ENCODE peak calls at places on chromosomes 13 and 19, in seven cellular contexts. P is dorsolateral prefrontal cortex; J is RWPE2; Y is naive thymus-derived CD4-positive, alpha-beta T cell; A is stomach; O is ascending aorta; U is GM23248. Z is an unnamed sample.

GRCh38 chr13:106047859-106048258 is 487.6 kb downstream of the EFNB2 start:
- DNase-seq in O (no peak), Y (no peak), P (no peak), J (no peak), U (no peak), A (no peak), Z (no peak)

GRCh38 chr13:37144661-37145060 is 39.2 kb upstream of the CSNK1A1L start:
- DNase-seq in J (no peak), P (no peak), O (no peak), Y (no peak), U (peak), A (no peak), Z (no peak)

GRCh38 chr19:54464044-54464623 is 556 bp upstream of the LENG9 start:
- DNase-seq in Y (peak), J (peak), U (peak), P (peak), A (peak), O (peak), Z (peak)

GRCh38 chr13:70568571-70568970 is 460.3 kb upstream of the KLHL1 start:
- DNase-seq in O (no peak), U (peak), A (no peak), J (no peak), Y (no peak), P (no peak), Z (no peak)

GRCh38 chr13:48235100-48235813 is 2.3 kb downstream of the ITM2B start:
- DNase-seq in Y (peak), J (no peak), P (no peak), A (peak), O (no peak), U (peak), Z (no peak)

GRCh38 chr13:27280841-27281240 is 10.2 kb downstream of the RASL11A start:
- DNase-seq in A (no peak), U (no peak), Y (no peak), J (no peak), P (no peak), O (no peak), Z (no peak)

GRCh38 chr13:37369618-37370017 is 228.9 kb downstream of the POSTN start:
- DNase-seq in U (peak), A (no peak), O (no peak), J (no peak), Y (no peak), P (no peak), Z (no peak)

GRCh38 chr19:15144046-15144646 is 36.9 kb downstream of the SYDE1 start:
- DNase-seq in J (no peak), P (no peak), U (peak), Y (no peak), A (no peak), O (no peak), Z (no peak)

GRCh38 chr13:30737511-30738342 is 2.4 kb downstream of the ALOX5AP start:
- DNase-seq in J (no peak), Y (no peak), O (no peak), U (no peak), P (no peak), A (no peak), Z (no peak)

GRCh38 chr13:22369090-22369489 is 698.2 kb downstream of the FGF9 start:
- DNase-seq in Y (no peak), O (no peak), J (no peak), A (no peak), P (no peak), U (no peak), Z (no peak)

GRCh38 chr13:44854264-44855060 is 134.8 kb downstream of the NUFIP1 start:
- DNase-seq in Y (no peak), J (no peak), A (peak), P (no peak), O (no peak), U (no peak), Z (no peak)

GRCh38 chr13:85347251-85347650 is 452.0 kb downstream of the SLITRK6 start:
- DNase-seq in J (no peak), P (no peak), O (no peak), A (no peak), Y (no peak), U (no peak), Z (no peak)

GRCh38 chr13:98570929-98571372 is 6.0 kb downstream of the STK24 start:
- DNase-seq in A (peak), Y (peak), U (no peak), P (no peak), O (no peak), J (peak), Z (no peak)

GRCh38 chr19:16702123-16702522 is 17.5 kb upstream of the NWD1 start:
- DNase-seq in A (no peak), U (peak), P (no peak), Y (no peak), O (no peak), J (peak), Z (peak)

GRCh38 chr13:98118865-98119264 is 24.0 kb upstream of the FARP1 start:
- DNase-seq in P (no peak), O (no peak), J (no peak), A (no peak), U (no peak), Y (no peak), Z (no peak)

GRCh38 chr19:15680478-15680877 is 7.6 kb downstream of the CYP4F12 start:
- DNase-seq in O (no peak), U (no peak), Y (no peak), J (no peak), A (no peak), P (no peak), Z (no peak)

DNA sequence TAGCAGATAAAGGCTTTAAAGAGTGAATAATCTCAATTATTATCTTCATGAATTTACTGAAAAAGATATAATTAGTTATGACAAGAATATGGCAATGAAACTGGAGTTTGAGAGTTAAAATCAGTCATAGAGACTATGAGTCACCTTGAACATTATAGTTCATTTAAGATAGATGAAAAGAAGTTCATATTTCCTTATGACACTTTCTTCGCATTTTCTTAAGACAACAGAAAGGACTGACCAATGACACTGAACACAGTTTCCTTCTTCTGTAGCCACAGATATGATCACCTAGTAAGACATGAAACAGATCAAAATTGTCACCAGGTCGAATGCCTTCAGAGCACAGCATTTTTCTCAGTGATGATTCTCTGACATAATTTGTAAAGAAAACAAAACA is 202.1 kb downstream of the KLF12 start:
- DNase-seq in J (no peak), U (no peak), O (no peak), Y (no peak), P (no peak), A (no peak), Z (no peak)
- H3K4me3 ChIP-seq in J (no peak), U (no peak), O (no peak), Y (no peak), P (no peak), A (no peak), Z (no peak)

DNA sequence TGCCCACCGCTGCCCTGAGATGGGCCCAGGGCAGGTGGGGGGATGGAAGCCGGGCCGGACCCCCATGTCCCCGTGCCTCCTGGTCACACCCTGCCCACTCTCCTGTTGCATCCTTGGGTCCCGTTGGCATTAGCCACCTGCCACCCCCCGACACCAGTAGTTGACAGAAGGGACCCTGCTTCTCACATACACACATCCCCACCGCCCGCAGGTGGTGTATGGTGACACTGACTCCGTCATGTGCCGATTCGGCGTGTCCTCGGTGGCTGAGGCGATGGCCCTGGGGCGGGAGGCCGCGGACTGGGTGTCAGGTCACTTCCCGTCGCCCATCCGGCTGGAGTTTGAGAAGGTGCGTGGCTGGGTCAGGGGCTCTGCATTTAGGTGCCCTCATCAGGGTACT is 5.2 kb upstream of the SPIB start:
- DNase-seq in J (no peak), Y (no peak), U (no peak), P (no peak), O (no peak), A (no peak), Z (no peak)
- H3K27ac ChIP-seq in J (no peak), Y (no peak), U (no peak), P (no peak), O (no peak), A (no peak), Z (no peak)

DNA sequence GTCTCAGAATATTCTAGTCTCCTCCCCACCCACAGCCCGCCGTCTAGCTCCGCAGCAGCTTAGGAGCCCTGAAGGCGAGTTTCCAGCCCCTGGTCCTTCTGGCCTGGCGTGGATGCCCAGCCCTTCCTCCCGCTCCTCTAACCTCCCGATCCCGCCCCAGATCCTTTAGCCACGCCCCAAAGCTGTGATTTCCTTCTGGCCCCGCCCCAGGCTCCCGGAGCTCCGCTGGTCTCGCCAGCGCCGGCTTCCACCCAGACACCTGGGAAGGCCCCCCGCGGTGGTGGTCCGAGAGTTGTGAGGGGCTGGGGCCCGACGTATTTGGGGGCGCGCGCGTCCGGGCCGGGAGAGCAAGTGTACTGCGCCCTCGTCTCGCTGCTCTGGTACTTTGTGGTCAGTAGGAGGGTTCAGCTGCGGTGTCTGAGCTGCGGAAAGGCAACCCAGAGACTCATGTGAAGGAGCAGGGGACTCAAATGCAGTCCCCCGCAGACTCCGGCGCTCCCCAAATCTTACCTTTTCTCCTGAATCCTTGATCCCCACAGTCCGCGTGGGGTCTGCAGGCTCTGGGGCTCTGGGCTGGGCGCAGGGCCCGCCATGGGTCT is at the start of gene CGB7:
- DNase-seq in A (peak), Y (no peak), P (no peak), O (no peak), J (no peak), U (peak), Z (peak)
- H3K4me3 ChIP-seq in A (peak), Y (peak), P (peak), O (peak), J (peak), U (peak), Z (peak)

GRCh38 chr19:35081201-35081600 is 34.4 kb upstream of the FXYD3 start:
- DNase-seq in P (no peak), U (no peak), J (no peak), O (no peak), Y (no peak), A (no peak), Z (no peak)
- H3K27ac ChIP-seq in P (peak), U (no peak), J (no peak), O (no peak), Y (no peak), A (no peak), Z (no peak)

DNA sequence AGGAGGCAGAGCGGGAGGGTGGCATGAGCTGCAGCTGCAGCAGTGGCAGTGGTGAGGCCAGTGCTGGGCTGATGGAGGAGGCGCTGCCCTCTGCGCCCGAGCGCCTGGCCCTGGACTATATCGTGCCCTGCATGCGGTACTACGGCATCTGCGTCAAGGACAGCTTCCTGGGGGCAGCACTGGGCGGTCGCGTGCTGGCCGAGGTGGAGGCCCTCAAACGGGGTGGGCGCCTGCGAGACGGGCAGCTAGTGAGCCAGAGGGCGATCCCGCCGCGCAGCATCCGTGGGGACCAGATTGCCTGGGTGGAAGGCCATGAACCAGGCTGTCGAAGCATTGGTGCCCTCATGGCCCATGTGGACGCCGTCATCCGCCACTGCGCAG is 2.0 kb downstream of the EGLN2 start:
- DNase-seq in P (no peak), O (no peak), Y (no peak), U (no peak), J (no peak), A (no peak), Z (no peak)
- H3K4me3 ChIP-seq in P (peak), O (peak), Y (peak), U (peak), J (no peak), A (peak), Z (peak)

GRCh38 chr19:22919946-22920345 is 83.0 kb downstream of the ZNF728 start:
- DNase-seq in U (no peak), P (no peak), J (no peak), O (no peak), Y (no peak), A (no peak), Z (no peak)

GRCh38 chr19:22914646-22915045 is 82.6 kb downstream of the ZNF723 start:
- DNase-seq in J (no peak), P (no peak), O (no peak), Y (no peak), U (no peak), A (no peak), Z (no peak)

DNA sequence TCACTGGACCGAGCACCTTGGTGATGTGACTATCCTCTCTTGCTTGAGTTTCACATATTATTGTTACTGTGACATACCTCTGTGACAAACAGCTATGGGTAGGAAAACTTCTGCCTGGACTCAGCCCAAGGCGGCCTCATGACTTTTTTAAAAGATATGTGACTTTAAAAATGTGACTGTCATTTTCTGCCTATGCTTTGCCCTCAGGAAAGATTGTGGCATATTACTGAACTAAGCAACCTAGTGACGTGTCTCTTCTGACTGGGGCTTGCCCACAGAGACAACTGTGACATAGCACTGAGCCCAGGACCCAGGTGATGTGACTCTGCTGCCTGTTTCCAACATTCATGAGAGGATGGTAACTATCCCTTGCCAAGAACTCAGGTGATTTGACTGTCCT is 84.8 kb downstream of the ZNF728 start:
- DNase-seq in Y (no peak), O (no peak), P (no peak), J (no peak), U (no peak), A (no peak), Z (no peak)
- H3K27ac ChIP-seq in Y (no peak), O (no peak), P (no peak), J (no peak), U (no peak), A (no peak), Z (no peak)

DNA sequence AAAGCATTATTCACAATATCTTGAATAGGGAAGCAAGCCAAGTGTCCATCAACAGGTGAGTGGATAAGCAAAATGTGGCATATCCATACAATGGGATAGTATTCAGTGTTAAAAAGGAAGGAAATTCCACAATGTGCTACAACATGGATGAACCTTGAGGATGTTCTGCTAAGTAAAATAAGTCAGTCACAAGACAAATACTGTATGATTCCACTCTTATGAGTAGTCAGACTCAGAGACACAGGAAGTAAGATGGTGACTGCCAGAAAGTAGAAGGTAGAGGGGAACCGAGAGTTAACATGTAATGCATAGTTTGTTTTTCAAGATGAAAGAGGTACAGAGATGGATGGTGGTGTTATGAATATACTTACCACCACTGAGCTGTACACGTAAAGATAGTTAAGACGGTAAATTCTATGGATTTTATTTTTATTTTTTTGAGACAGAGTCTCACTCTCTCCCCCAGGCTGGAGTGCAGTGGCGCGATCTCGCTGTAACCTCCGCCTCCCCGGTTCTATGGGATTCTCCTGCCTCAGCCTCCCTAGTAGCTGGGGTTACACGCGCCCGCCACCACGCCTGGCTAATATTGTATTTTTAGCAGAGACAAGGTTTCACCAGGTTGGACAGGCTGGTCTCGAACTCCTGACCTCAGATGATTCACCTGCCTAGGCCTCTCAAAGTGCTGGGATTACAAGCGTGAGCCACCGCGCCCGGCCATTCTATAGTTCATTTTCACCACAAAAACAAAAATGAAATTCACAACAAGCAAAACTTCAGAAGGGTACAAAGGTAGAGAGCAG is 1.0 kb upstream of the CHAMP1 start:
- DNase-seq in O (no peak), A (no peak), J (no peak), Y (no peak), U (peak), P (no peak), Z (no peak)
- H3K4me3 ChIP-seq in O (peak), A (peak), J (peak), Y (peak), U (peak), P (peak), Z (peak)

GRCh38 chr13:51262501-51263211 is 40.5 kb downstream of the FAM124A start:
- DNase-seq in P (no peak), O (no peak), Y (no peak), A (no peak), U (no peak), J (no peak), Z (no peak)
- H3K27ac ChIP-seq in P (peak), O (no peak), Y (no peak), A (no peak), U (no peak), J (no peak), Z (no peak)

Z was measured in breast epithelium.